ENCODE peak calls at places on chromosomes 13 and 19, in four cellular contexts. One of them, this sample, is unnamed.

GRCh38 chr13:111006508-111007031 is 91.7 kb upstream of the ANKRD10 start:
- DNase-seq in Right ventricle myocardium superior: peak; percentile 87
- DNase-seq in ureter: peak; percentile 62
- DNase-seq in AG04450: no peak
- DNase-seq in this sample: peak; percentile 57

GRCh38 chr13:24746618-24747247 is 17.2 kb upstream of the RNF17 start:
- DNase-seq in Right ventricle myocardium superior: no peak
- DNase-seq in ureter: no peak
- DNase-seq in AG04450: no peak
- DNase-seq in this sample: no peak

GRCh38 chr19:17881701-17882100 is 10.0 kb downstream of the SLC5A5 start:
- DNase-seq in Right ventricle myocardium superior: no peak
- DNase-seq in ureter: no peak
- DNase-seq in AG04450: no peak
- DNase-seq in this sample: no peak

GRCh38 chr13:110680852-110681251 is 25.1 kb downstream of the CARS2 start:
- DNase-seq in Right ventricle myocardium superior: no peak
- DNase-seq in ureter: no peak
- DNase-seq in AG04450: no peak
- DNase-seq in this sample: no peak

GRCh38 chr19:39175564-39175963 is 21.2 kb upstream of the NCCRP1 start:
- DNase-seq in Right ventricle myocardium superior: no peak
- DNase-seq in ureter: no peak
- DNase-seq in AG04450: no peak
- DNase-seq in this sample: no peak

GRCh38 chr19:1512671-1513491 is at the start of gene ADAMTSL5:
- DNase-seq in Right ventricle myocardium superior: peak; percentile 74
- DNase-seq in ureter: no peak
- DNase-seq in AG04450: no peak
- DNase-seq in this sample: peak; percentile 45

GRCh38 chr19:38792250-38793111 is 3.5 kb downstream of the LGALS7B start:
- DNase-seq in Right ventricle myocardium superior: peak; percentile 81
- DNase-seq in ureter: peak; percentile 68
- DNase-seq in AG04450: no peak
- DNase-seq in this sample: no peak

GRCh38 chr13:40993119-40993518 is 26.0 kb downstream of the ELF1 start:
- DNase-seq in Right ventricle myocardium superior: no peak
- DNase-seq in ureter: no peak
- DNase-seq in AG04450: no peak
- DNase-seq in this sample: no peak

GRCh38 chr13:42561752-42562467 is 12.0 kb upstream of the TNFSF11 start:
- DNase-seq in Right ventricle myocardium superior: no peak
- DNase-seq in ureter: no peak
- DNase-seq in AG04450: no peak
- DNase-seq in this sample: no peak

GRCh38 chr19:3625996-3626472 is 556 bp downstream of the CACTIN start:
- DNase-seq in Right ventricle myocardium superior: no peak
- DNase-seq in ureter: no peak
- DNase-seq in AG04450: no peak
- DNase-seq in this sample: no peak

GRCh38 chr19:37077615-37077928 is 661 bp upstream of the ZNF420 start:
- DNase-seq in Right ventricle myocardium superior: no peak
- DNase-seq in ureter: no peak
- DNase-seq in AG04450: no peak
- DNase-seq in this sample: no peak

GRCh38 chr13:112213467-112214245 is 146.7 kb downstream of the SOX1 start:
- DNase-seq in Right ventricle myocardium superior: no peak
- DNase-seq in ureter: no peak
- DNase-seq in AG04450: no peak
- DNase-seq in this sample: no peak

GRCh38 chr13:109182777-109183465 is 553.5 kb downstream of the MYO16 start:
- DNase-seq in Right ventricle myocardium superior: no peak
- DNase-seq in ureter: no peak
- DNase-seq in AG04450: no peak
- DNase-seq in this sample: no peak

GRCh38 chr19:11987405-11988231 is 22.8 kb downstream of the ZNF763 start:
- DNase-seq in Right ventricle myocardium superior: peak; percentile 98
- DNase-seq in ureter: peak; percentile 97
- DNase-seq in AG04450: peak; percentile 78
- DNase-seq in this sample: peak; percentile 83

GRCh38 chr13:101155920-101156319 is 260.4 kb downstream of the NALCN start:
- DNase-seq in Right ventricle myocardium superior: no peak
- DNase-seq in ureter: no peak
- DNase-seq in AG04450: no peak
- DNase-seq in this sample: no peak

GRCh38 chr19:44846455-44847143 is 502 bp downstream of the NECTIN2 start:
- DNase-seq in Right ventricle myocardium superior: no peak
- DNase-seq in ureter: peak; percentile 70
- DNase-seq in AG04450: no peak
- DNase-seq in this sample: no peak

GRCh38 chr13:32917504-32917903 is 98.7 kb upstream of the KL start:
- DNase-seq in Right ventricle myocardium superior: no peak
- DNase-seq in ureter: no peak
- DNase-seq in AG04450: no peak
- DNase-seq in this sample: no peak

GRCh38 chr19:7475665-7476064 is 13.2 kb downstream of the PEX11G start:
- DNase-seq in Right ventricle myocardium superior: no peak
- DNase-seq in ureter: no peak
- DNase-seq in AG04450: no peak
- DNase-seq in this sample: no peak

GRCh38 chr19:40284501-40285352 is at the start of gene AKT2:
- DNase-seq in Right ventricle myocardium superior: no peak
- DNase-seq in ureter: peak; percentile 67
- DNase-seq in AG04450: peak; percentile 8
- DNase-seq in this sample: no peak

GRCh38 chr13:106096661-106097092 is 438.8 kb downstream of the EFNB2 start:
- DNase-seq in Right ventricle myocardium superior: no peak
- DNase-seq in ureter: no peak
- DNase-seq in AG04450: no peak
- DNase-seq in this sample: no peak

GRCh38 chr19:58007285-58007684 is 4.7 kb upstream of the ZNF606 start:
- DNase-seq in Right ventricle myocardium superior: no peak
- DNase-seq in ureter: no peak
- DNase-seq in AG04450: no peak
- DNase-seq in this sample: no peak

GRCh38 chr19:4229179-4229931 is at the start of gene EBI3:
- DNase-seq in Right ventricle myocardium superior: peak; percentile 47
- DNase-seq in ureter: no peak
- DNase-seq in AG04450: no peak
- DNase-seq in this sample: no peak

GRCh38 chr13:90717451-90717936 is 630.0 kb upstream of the MIR17HG start:
- DNase-seq in Right ventricle myocardium superior: no peak
- DNase-seq in ureter: no peak
- DNase-seq in AG04450: no peak
- DNase-seq in this sample: peak; percentile 71

GRCh38 chr13:36841411-36841810 is 22.4 kb downstream of the RFXAP start:
- DNase-seq in Right ventricle myocardium superior: no peak
- DNase-seq in ureter: no peak
- DNase-seq in AG04450: no peak
- DNase-seq in this sample: no peak

GRCh38 chr13:51632643-51633357 is 48.5 kb downstream of the WDFY2 start:
- DNase-seq in Right ventricle myocardium superior: no peak
- DNase-seq in ureter: no peak
- DNase-seq in AG04450: no peak
- DNase-seq in this sample: no peak